ENCODE peak calls at places on chromosomes 3 and 15, in five cellular contexts. Q, Y, M, F and J are unnamed samples.

GRCh38 chr15:93985925-93986324 is 245.4 kb upstream of the MCTP2 start:
- DNase-seq in Q (no peak), Y (no peak), M (no peak), F (no peak), J (no peak)

GRCh38 chr3:39295184-39295775 is 15.4 kb upstream of the CX3CR1 start:
- DNase-seq in Q (no peak), Y (no peak), M (no peak), F (no peak), J (no peak)

GRCh38 chr15:31280037-31280830 is 46.4 kb upstream of the KLF13 start:
- DNase-seq in Q (peak), Y (no peak), M (peak), F (no peak), J (no peak)

GRCh38 chr3:172065534-172065933 is 26.2 kb downstream of the FNDC3B start:
- DNase-seq in Q (no peak), Y (peak), M (no peak), F (peak), J (peak)

GRCh38 chr15:29765898-29766537 is 56.2 kb downstream of the TJP1 start:
- DNase-seq in Q (peak), Y (peak), M (no peak), F (no peak), J (peak)

GRCh38 chr15:72781621-72782020 is 1.9 kb downstream of the ADPGK start:
- DNase-seq in Q (no peak), Y (no peak), M (no peak), F (no peak), J (no peak)

GRCh38 chr15:39586387-39587171 is 5.7 kb downstream of the THBS1 start:
- DNase-seq in Q (no peak), Y (peak), M (no peak), F (peak), J (peak)

GRCh38 chr3:85360742-85361387 is 402.1 kb downstream of the CADM2 start:
- DNase-seq in Q (peak), Y (peak), M (peak), F (peak), J (no peak)

GRCh38 chr3:193938613-193939012 is 197.3 kb upstream of the HES1 start:
- DNase-seq in Q (no peak), Y (no peak), M (peak), F (no peak), J (no peak)

GRCh38 chr3:80187981-80188380 is 420.2 kb upstream of the ROBO1 start:
- DNase-seq in Q (no peak), Y (no peak), M (no peak), F (no peak), J (no peak)

GRCh38 chr15:78914027-78914764 is 30.6 kb downstream of the CTSH start:
- DNase-seq in Q (no peak), Y (peak), M (peak), F (no peak), J (peak)

GRCh38 chr15:98383571-98383970 is 264.8 kb upstream of the IGF1R start:
- DNase-seq in Q (no peak), Y (no peak), M (no peak), F (no peak), J (no peak)

GRCh38 chr15:88648357-88649214 is 9.8 kb downstream of the ISG20 start:
- DNase-seq in Q (peak), Y (no peak), M (peak), F (no peak), J (no peak)

GRCh38 chr15:51380999-51381806 is 39.7 kb downstream of the GLDN start:
- DNase-seq in Q (peak), Y (peak), M (peak), F (peak), J (peak)

GRCh38 chr15:99385865-99386264 is 134.6 kb downstream of the LRRC28 start:
- DNase-seq in Q (peak), Y (peak), M (no peak), F (peak), J (peak)

GRCh38 chr3:31250116-31250813 is 282.5 kb upstream of the STT3B start:
- DNase-seq in Q (no peak), Y (no peak), M (no peak), F (no peak), J (peak)

GRCh38 chr3:32442766-32443165 is 51.1 kb downstream of the CMTM7 start:
- DNase-seq in Q (no peak), Y (no peak), M (no peak), F (no peak), J (no peak)

GRCh38 chr3:56484096-56484495 is 15.8 kb upstream of the ERC2 start:
- DNase-seq in Q (no peak), Y (no peak), M (no peak), F (no peak), J (no peak)

GRCh38 chr3:23283625-23284024 is 80.5 kb downstream of the UBE2E2 start:
- DNase-seq in Q (no peak), Y (no peak), M (no peak), F (no peak), J (no peak)

GRCh38 chr3:81437683-81438082 is 323.8 kb downstream of the GBE1 start:
- DNase-seq in Q (no peak), Y (no peak), M (no peak), F (no peak), J (no peak)

GRCh38 chr3:153165211-153165815 is 3.3 kb downstream of the RAP2B start:
- DNase-seq in Q (no peak), Y (peak), M (no peak), F (peak), J (peak)

GRCh38 chr3:119350114-119350513 is 55.9 kb downstream of the ARHGAP31 start:
- DNase-seq in Q (no peak), Y (peak), M (peak), F (peak), J (no peak)

GRCh38 chr3:143605661-143605950 is 242.7 kb downstream of the SLC9A9 start:
- DNase-seq in Q (no peak), Y (no peak), M (no peak), F (no peak), J (no peak)

GRCh38 chr3:46423588-46423987 is 16.5 kb downstream of the CCRL2 start:
- DNase-seq in Q (no peak), Y (peak), M (no peak), F (no peak), J (peak)

GRCh38 chr15:60395276-60396011 is 2.3 kb downstream of the ANXA2 start:
- DNase-seq in Q (no peak), Y (peak), M (no peak), F (no peak), J (peak)

GRCh38 chr15:85563731-85564130 is 183.3 kb downstream of the AKAP13 start:
- DNase-seq in Q (no peak), Y (no peak), M (no peak), F (no peak), J (no peak)

GRCh38 chr15:99441427-99441766 is 124.4 kb upstream of the MEF2A start:
- DNase-seq in Q (no peak), Y (no peak), M (no peak), F (no peak), J (no peak)

GRCh38 chr3:42547401-42547945 is 34.3 kb downstream of the SEC22C start:
- DNase-seq in Q (peak), Y (peak), M (peak), F (peak), J (peak)

GRCh38 chr15:83248151-83248851 is 36.2 kb downstream of the BNC1 start:
- DNase-seq in Q (no peak), Y (peak), M (peak), F (peak), J (peak)
- H3K4me3 ChIP-seq in Q (no peak), Y (no peak), M (no peak), F (no peak), J (no peak)

GRCh38 chr3:191136347-191136746 is 62.7 kb upstream of the OSTN start:
- DNase-seq in Q (no peak), Y (peak), M (no peak), F (peak), J (peak)
- TF ChIP-seq CTCF in Q (peak), Y (peak), M (peak), F (peak), J (peak)

DNA sequence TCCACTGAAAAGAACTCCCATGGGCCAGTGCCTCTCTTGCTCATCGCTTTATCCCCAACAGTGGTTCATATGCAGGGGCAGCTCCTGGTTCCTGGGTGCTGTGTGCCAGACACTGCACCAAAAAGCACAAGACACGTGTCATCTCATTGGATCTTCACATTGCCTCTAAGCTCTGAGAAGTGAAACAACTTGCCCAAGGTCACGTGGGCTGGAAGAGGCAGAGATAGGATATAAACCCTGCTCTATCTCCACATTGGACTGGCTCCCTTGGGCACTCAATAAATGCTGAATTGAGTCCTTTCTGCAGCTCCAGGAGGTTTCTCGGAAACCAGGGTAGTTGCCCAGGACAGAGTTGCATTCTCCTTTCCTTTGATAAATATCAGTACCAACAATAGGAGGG is 88.1 kb downstream of the SRGAP3 start:
- DNase-seq in Q (no peak), Y (no peak), M (no peak), F (no peak), J (no peak)
- H3K4me3 ChIP-seq in Q (no peak), Y (no peak), M (no peak), F (no peak), J (no peak)

DNA sequence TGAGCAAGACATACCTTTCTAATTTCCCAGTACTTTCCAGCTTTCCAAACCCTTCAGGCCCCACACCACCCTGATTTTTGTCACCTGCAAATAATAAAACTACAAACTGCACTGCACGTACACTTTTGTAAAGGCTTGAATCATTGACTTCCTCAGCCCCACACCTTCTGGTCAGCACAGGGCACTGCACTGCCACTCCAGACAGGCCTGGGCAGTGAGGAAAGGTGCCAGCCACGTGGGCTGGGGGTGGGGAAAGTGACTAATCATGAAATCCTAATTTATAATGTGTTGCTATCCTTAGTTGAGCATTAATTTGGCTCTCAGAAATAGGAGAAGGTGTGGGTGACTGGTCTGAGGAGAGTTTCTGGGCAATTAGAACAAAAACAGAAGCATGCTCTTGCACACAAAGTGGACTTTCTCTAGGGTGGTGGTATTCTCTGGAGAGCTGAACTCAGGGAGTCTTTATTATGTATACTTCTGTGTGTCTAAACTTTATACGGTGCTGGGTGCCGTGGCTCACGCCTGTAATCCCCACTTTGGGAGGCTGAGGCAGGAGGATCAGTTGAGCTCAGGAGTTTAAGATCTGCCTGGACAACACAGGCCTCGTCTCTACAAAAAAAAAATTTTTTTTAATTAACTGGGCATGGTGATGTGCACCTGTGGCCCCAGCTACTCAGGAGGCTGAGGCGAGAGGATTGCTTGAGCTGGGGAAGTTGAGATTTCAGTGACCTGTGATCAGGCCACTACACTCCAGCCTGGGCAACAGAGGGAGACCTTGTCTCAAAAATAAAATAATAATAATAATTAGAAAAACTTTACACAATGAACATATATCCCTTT is 58.2 kb upstream of the FLNB start:
- DNase-seq in Q (no peak), Y (no peak), M (no peak), F (peak), J (no peak)
- TF ChIP-seq CTCF in Q (no peak), Y (no peak), M (peak), F (peak), J (peak)

GRCh38 chr3:115875460-115875859 is 252.2 kb downstream of the GAP43 start:
- DNase-seq in Q (no peak), Y (no peak), M (no peak), F (no peak), J (no peak)

GRCh38 chr3:115877647-115877934 is 254.3 kb downstream of the GAP43 start:
- DNase-seq in Q (no peak), Y (peak), M (no peak), F (peak), J (peak)

DNA sequence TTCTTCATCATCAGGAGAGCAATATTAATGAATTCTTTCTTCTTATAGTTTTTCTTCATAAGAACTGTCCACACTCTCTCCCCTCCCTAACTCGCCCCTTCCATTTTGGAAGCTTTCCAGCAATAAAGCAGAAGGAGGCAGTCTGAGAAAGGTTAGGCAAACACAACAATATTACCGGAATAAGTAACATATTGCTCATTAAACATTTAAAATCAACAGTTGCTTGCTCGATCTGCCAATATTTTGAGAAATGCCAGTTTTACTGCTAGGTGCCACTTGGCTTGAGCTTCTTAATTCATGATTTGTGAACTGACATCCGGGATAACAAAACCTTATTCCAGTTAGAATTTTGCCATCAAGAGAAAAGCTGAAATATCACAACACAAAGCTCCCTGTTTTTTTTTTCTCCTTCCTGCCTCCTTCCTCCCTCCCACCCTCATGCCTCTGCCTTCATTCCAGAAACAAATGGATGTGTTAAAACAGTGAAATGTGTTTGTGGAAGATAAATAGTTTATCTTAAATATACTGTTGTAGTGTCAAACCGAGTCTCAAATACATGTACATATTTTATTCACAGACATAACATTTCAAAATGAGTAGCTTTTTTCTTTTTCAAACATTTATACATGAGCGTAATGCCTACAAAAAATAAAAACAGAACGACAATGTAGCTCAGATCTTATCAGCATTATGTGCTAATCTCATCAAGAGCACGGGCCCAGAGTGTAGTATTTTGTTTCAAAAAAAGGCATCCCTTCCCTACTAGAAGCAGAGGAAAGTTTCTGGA is 253.7 kb downstream of the GAP43 start:
- DNase-seq in Q (no peak), Y (peak), M (no peak), F (peak), J (peak)
- H3K4me3 ChIP-seq in Q (no peak), Y (peak), M (no peak), F (no peak), J (peak)